ENCODE peak calls at places on chromosomes 16 and 17, in ten cellular contexts. I is cardiac fibroblast; L is nephron progenitor cell; Q is CD8-positive, alpha-beta T cell; H is neural progenitor cell; E is A549; A is A673; P is progenitor cell of endocrine pancreas; X is fibroblast of lung; D is colonic mucosa. G is an unnamed sample.

GRCh38 chr17:28221751-28222414 is 97.1 kb upstream of the TMEM97 start:
- DNase-seq in I (no peak), L (no peak), Q (no peak), H (no peak), E (no peak), A (no peak), P (no peak), X (peak; percentile 48), D (no peak), G (no peak)

GRCh38 chr16:87033541-87034300 is 283.5 kb downstream of the C16orf95 start:
- DNase-seq in I (no peak), L (no peak), Q (no peak), H (no peak), E (no peak), A (no peak), P (no peak), X (peak; percentile 50), D (no peak), G (no peak)

GRCh38 chr17:2701996-2702741 is 9.4 kb downstream of the CLUH start:
- DNase-seq in I (no peak), L (no peak), Q (no peak), H (no peak), E (no peak), A (no peak), P (no peak), X (no peak), D (no peak), G (peak; percentile 10)

GRCh38 chr17:13593021-13593751 is 8.5 kb downstream of the HS3ST3A1 start:
- DNase-seq in I (no peak), L (no peak), Q (no peak), H (no peak), E (no peak), A (no peak), P (no peak), X (peak; percentile 22), D (no peak), G (no peak)

GRCh38 chr16:56625140-56625942 is at the start of gene MT1E:
- DNase-seq in I (peak; percentile 86), L (peak; percentile 46), Q (peak; percentile 52), H (peak; percentile 71), E (no peak), A (peak; percentile 70), P (no peak), X (peak; percentile 77), D (peak; percentile 76), G (peak; percentile 60)

GRCh38 chr17:68851875-68852274 is 103.3 kb downstream of the ABCA8 start:
- DNase-seq in I (no peak), L (no peak), Q (no peak), H (no peak), E (no peak), A (no peak), P (no peak), X (no peak), D (no peak), G (no peak)

GRCh38 chr16:85306071-85306792 is 194.0 kb upstream of the CIBAR2 start:
- DNase-seq in I (peak; percentile 75), L (peak; percentile 49), Q (peak; percentile 87), H (peak; percentile 54), E (no peak), A (no peak), P (no peak), X (peak; percentile 72), D (peak; percentile 85), G (no peak)

GRCh38 chr17:2691965-2692780 is 19.4 kb downstream of the CLUH start:
- DNase-seq in I (no peak), L (no peak), Q (no peak), H (no peak), E (no peak), A (no peak), P (no peak), X (no peak), D (peak; percentile 16), G (no peak)

GRCh38 chr16:73067671-73068545 is 20.0 kb upstream of the ZFHX3 start:
- DNase-seq in I (no peak), L (no peak), Q (no peak), H (no peak), E (no peak), A (no peak), P (no peak), X (no peak), D (no peak), G (no peak)

GRCh38 chr16:22721497-22722100 is 92.4 kb upstream of the HS3ST2 start:
- DNase-seq in I (no peak), L (no peak), Q (no peak), H (no peak), E (no peak), A (no peak), P (no peak), X (no peak), D (no peak), G (no peak)

GRCh38 chr17:4073983-4074830 is 68.6 kb downstream of the ZZEF1 start:
- DNase-seq in I (no peak), L (no peak), Q (no peak), H (no peak), E (no peak), A (no peak), P (no peak), X (no peak), D (peak; percentile 25), G (no peak)

GRCh38 chr17:77484096-77484495 is 343.3 kb downstream of the SEC14L1 start:
- DNase-seq in I (no peak), L (no peak), Q (no peak), H (no peak), E (no peak), A (no peak), P (no peak), X (no peak), D (no peak), G (no peak)

GRCh38 chr16:50213939-50214519 is 52.3 kb upstream of the ADCY7 start:
- DNase-seq in I (peak; percentile 75), L (no peak), Q (no peak), H (peak; percentile 18), E (peak; percentile 52), A (peak; percentile 61), P (no peak), X (no peak), D (no peak), G (no peak)

GRCh38 chr16:70740919-70741778 is 55.3 kb upstream of the MTSS2 start:
- DNase-seq in I (peak; percentile 63), L (no peak), Q (peak; percentile 47), H (no peak), E (no peak), A (no peak), P (no peak), X (peak; percentile 55), D (no peak), G (no peak)

DNA sequence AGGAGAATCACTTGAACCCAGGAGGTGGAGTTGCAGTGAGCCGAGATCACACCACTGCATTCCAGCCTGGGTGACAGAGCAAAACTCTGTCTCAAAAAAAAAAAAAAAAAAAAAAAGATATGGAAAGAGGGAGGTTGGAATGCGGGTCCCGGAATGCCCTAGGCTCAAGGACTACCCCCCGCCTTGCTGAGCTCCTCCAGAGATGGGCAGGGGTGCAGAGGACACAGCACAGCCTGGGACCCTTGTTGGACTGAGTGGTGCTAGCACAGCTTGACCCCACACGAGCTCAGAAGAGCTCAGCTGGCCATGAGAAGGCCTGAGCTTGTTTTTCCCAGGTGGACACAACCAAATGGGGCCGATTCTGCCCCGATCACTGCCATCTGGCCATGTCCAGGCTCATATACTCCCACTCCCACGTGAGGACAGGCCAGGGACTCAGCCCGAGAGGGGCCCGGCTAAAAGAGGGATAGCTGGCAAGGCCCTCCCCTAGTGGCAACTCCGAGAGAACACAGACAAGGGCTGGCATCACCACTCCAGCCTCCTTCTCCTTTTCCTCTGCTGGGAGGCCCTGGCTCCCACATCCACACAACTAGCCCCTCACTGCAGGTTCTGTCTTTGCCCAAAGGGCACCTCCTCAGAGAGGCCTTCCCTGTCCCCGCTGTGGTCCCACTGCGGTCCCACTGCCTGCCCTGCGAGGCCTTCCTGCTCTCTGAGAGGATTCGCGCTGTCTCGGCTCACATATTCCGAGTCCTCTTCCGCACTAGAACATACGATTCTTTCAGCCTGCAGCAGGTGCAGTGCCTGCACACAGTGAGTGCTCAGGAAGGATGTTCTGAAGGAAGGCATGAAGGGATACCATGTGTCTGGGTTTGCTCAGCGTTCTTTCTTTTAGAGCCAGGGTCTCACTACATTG is 11.0 kb downstream of the SGCA start:
- DNase-seq in I (peak; percentile 19), L (no peak), Q (no peak), H (no peak), E (no peak), A (no peak), P (no peak), X (peak; percentile 33), D (no peak), G (peak; percentile 15)
- TF ChIP-seq CTCF in I (no peak), L (no peak), Q (no peak), H (peak; percentile 16), E (no peak), A (no peak), P (no peak), X (no peak), D (no peak), G (no peak)

GRCh38 chr17:32755045-32755805 is 121.7 kb downstream of the MYO1D start:
- DNase-seq in I (peak; percentile 85), L (no peak), Q (no peak), H (peak; percentile 51), E (peak; percentile 55), A (peak; percentile 64), P (no peak), X (peak; percentile 66), D (no peak), G (no peak)
- TF ChIP-seq CTCF in I (peak; percentile 31), L (peak; percentile 39), Q (peak; percentile 54), H (peak; percentile 67), E (peak; percentile 86), A (peak; percentile 49), P (peak; percentile 56), X (peak; percentile 45), D (peak; percentile 30), G (peak; percentile 55)

DNA sequence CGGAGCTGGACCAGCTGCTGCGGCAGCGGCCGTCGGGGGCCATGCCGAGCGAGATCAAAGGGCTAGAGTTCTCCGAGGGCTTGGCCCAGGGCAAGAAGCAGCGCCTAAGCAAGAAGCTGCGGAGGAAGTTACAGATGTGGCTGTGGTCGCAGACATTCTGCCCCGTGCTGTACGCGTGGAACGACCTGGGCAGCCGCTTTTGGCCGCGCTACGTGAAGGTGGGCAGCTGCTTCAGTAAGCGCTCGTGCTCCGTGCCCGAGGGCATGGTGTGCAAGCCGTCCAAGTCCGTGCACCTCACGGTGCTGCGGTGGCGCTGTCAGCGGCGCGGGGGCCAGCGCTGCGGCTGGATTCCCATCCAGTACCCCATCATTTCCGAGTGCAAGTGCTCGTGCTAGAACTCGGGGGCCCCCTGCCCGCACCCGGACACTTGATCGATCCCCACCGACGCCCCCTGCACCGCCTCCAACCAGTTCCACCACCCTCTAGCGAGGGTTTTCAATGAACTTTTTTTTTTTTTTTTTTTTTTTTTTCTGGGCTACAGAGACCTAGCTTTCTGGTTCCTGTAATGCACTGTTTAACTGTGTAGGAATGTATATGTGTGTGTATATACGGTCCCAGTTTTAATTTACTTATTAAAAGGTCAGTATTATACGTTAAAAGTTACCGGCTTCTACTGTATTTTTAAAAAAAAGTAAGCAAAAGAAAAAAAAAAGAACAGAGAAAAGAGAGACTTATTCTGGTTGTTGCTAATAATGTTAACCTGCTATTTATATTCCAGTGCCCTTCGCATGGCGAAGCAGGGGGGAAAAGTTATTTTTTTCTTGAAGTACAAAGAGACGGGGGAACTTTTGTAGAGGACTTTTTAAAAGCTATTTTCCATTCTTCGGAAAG is 1.3 kb downstream of the NOG start:
- DNase-seq in I (peak; percentile 2), L (no peak), Q (peak; percentile 35), H (peak; percentile 63), E (peak; percentile 42), A (peak; percentile 31), P (no peak), X (peak; percentile 30), D (no peak), G (peak; percentile 40)
- TF ChIP-seq CTCF in I (no peak), L (no peak), Q (no peak), H (no peak), E (no peak), A (no peak), P (peak; percentile 3), X (no peak), D (no peak), G (no peak)

GRCh38 chr17:48612854-48613691 is 2.0 kb downstream of the HOXB8 start:
- DNase-seq in I (no peak), L (peak; percentile 56), Q (peak; percentile 47), H (peak; percentile 71), E (peak; percentile 84), A (peak; percentile 87), P (no peak), X (peak; percentile 19), D (no peak), G (peak; percentile 52)
- TF ChIP-seq CTCF in I (peak; percentile 38), L (no peak), Q (peak; percentile 9), H (no peak), E (no peak), A (peak; percentile 34), P (peak; percentile 40), X (peak; percentile 29), D (no peak), G (no peak)

G was measured in glutamatergic neuron.